ENCODE peak calls at places on chromosomes 12 and 14, in four cellular contexts. B is HFF-Myc; K is stimulated activated CD8-positive, alpha-beta memory T cell treated with anti-CD3 and anti-CD28 coated beads, Interleukin-4, amount 100 ng/mL, for 24 hours; C is esophagus squamous epithelium. I is an unnamed sample.
A peak's percentile ranks its signal among the peaks of the same experiment; 100 is the strongest.

GRCh38 chr12:29103539-29103974 is 45.5 kb upstream of the FAR2 start:
- DNase-seq in B (no peak), K (peak; percentile 6), C (no peak), I (no peak)

GRCh38 chr14:100881211-100882025 is 22.1 kb downstream of the RTL1 start:
- DNase-seq in B (no peak), K (no peak), C (no peak), I (no peak)

GRCh38 chr14:64636208-64636979 is 67.8 kb upstream of the PLEKHG3 start:
- DNase-seq in B (no peak), K (peak; percentile 55), C (no peak), I (peak; percentile 69)

GRCh38 chr12:54011665-54012532 is 3.1 kb downstream of the HOXC8 start:
- DNase-seq in B (no peak), K (no peak), C (no peak), I (no peak)

GRCh38 chr14:52031781-52032180 is 37.1 kb downstream of the NID2 start:
- DNase-seq in B (no peak), K (no peak), C (no peak), I (no peak)

GRCh38 chr12:31021809-31022492 is 51.7 kb upstream of the DDX11 start:
- DNase-seq in B (no peak), K (no peak), C (no peak), I (no peak)

GRCh38 chr12:43893670-43894069 is 57.8 kb downstream of the TMEM117 start:
- DNase-seq in B (peak; percentile 4), K (no peak), C (no peak), I (no peak)

GRCh38 chr12:124828264-124829007 is 35.2 kb downstream of the SCARB1 start:
- DNase-seq in B (no peak), K (no peak), C (no peak), I (no peak)

GRCh38 chr12:94276725-94277124 is 128.3 kb downstream of the PLXNC1 start:
- DNase-seq in B (no peak), K (no peak), C (no peak), I (no peak)

GRCh38 chr12:107492393-107493134 is 193.0 kb upstream of the PWP1 start:
- DNase-seq in B (no peak), K (no peak), C (no peak), I (no peak)

GRCh38 chr14:61512508-61512907 is 182.8 kb upstream of the HIF1A start:
- DNase-seq in B (no peak), K (no peak), C (no peak), I (no peak)

GRCh38 chr14:89349196-89350008 is 67.6 kb downstream of the FOXN3 start:
- DNase-seq in B (no peak), K (no peak), C (no peak), I (no peak)

GRCh38 chr12:64186789-64187188 is 35.3 kb downstream of the KICS2 start:
- DNase-seq in B (no peak), K (no peak), C (no peak), I (no peak)

GRCh38 chr14:64444140-64444539 is 21.2 kb upstream of the AKAP5 start:
- DNase-seq in B (no peak), K (no peak), C (no peak), I (no peak)

GRCh38 chr12:2256453-2256852 is 203.7 kb downstream of the CACNA1C start:
- DNase-seq in B (no peak), K (no peak), C (no peak), I (no peak)

GRCh38 chr14:76386922-76387782 is 11.2 kb downstream of the ESRRB start:
- DNase-seq in B (peak; percentile 35), K (peak; percentile 48), C (no peak), I (peak; percentile 87)

GRCh38 chr14:60861545-60862147 is 119.2 kb downstream of the TRMT5 start:
- DNase-seq in B (no peak), K (no peak), C (no peak), I (no peak)

GRCh38 chr12:116583284-116583683 is 24.1 kb downstream of the MAP1LC3B2 start:
- DNase-seq in B (no peak), K (no peak), C (no peak), I (no peak)

GRCh38 chr12:131413006-131413405 is 297.9 kb upstream of the SFSWAP start:
- DNase-seq in B (no peak), K (no peak), C (no peak), I (no peak)